ENCODE peak calls at places on chromosomes 16 and 17, in five cellular contexts. A is kidney epithelial cell, P is Calu3, K is AG10803, X is neural crest cell. Z is an unnamed sample.

GRCh38 chr17:8463089-8463488 is 27.4 kb downstream of the NDEL1 start:
- DNase-seq in K (peak; percentile 95), A (no peak), P (no peak), X (no peak), Z (no peak)

GRCh38 chr17:34979153-34979552 is 1.2 kb upstream of the LIG3 start:
- DNase-seq in P (no peak), X (no peak), A (no peak), K (no peak), Z (no peak)

GRCh38 chr16:1871974-1872635 is at the start of gene MEIOB:
- DNase-seq in K (no peak), P (no peak), X (peak; percentile 26), A (no peak), Z (peak; percentile 83)

GRCh38 chr16:81148277-81148676 is 52.1 kb upstream of the GCSH start:
- DNase-seq in X (no peak), P (no peak), A (no peak), K (no peak), Z (no peak)

GRCh38 chr16:27097671-27098275 is 31.0 kb downstream of the C16orf82 start:
- DNase-seq in X (no peak), P (no peak), A (no peak), K (peak; percentile 87), Z (no peak)

GRCh38 chr17:49575524-49576120 is at the start of gene NXPH3:
- DNase-seq in P (peak; percentile 90), K (peak; percentile 49), A (no peak), X (peak; percentile 58), Z (peak; percentile 60)

GRCh38 chr17:37239690-37240344 is 136.0 kb upstream of the C17orf78 start:
- DNase-seq in P (no peak), K (peak; percentile 54), A (no peak), X (no peak), Z (no peak)

GRCh38 chr16:27432600-27432957 is 30.6 kb downstream of the IL21R start:
- DNase-seq in P (no peak), K (peak; percentile 74), A (peak; percentile 65), X (no peak), Z (no peak)

GRCh38 chr16:90048737-90049330 is 28.3 kb downstream of the PRDM7 start:
- DNase-seq in K (no peak), X (no peak), A (no peak), P (no peak), Z (no peak)

GRCh38 chr17:41785876-41786226 is 660 bp downstream of the JUP start:
- DNase-seq in K (no peak), P (peak; percentile 94), A (no peak), X (no peak), Z (no peak)

GRCh38 chr17:1561420-1562177 is 993 bp downstream of the PITPNA start:
- DNase-seq in A (no peak), P (peak; percentile 35), K (no peak), X (peak; percentile 32), Z (no peak)

GRCh38 chr16:57609541-57610401 is 18.7 kb upstream of the ADGRG1 start:
- DNase-seq in X (no peak), A (no peak), K (no peak), P (no peak), Z (no peak)

GRCh38 chr17:33169580-33170285 is 123.4 kb downstream of the ASIC2 start:
- DNase-seq in A (peak; percentile 94), K (peak; percentile 82), P (no peak), X (no peak), Z (no peak)

GRCh38 chr17:39167492-39167891 is 1.5 kb upstream of the ARL5C start:
- DNase-seq in A (no peak), K (peak; percentile 37), P (no peak), X (no peak), Z (no peak)

GRCh38 chr17:62899349-62899748 is 66.7 kb upstream of the TANC2 start:
- DNase-seq in P (no peak), X (no peak), K (no peak), A (no peak), Z (no peak)

GRCh38 chr17:18257747-18258355 is 687 bp downstream of the FLII start:
- DNase-seq in K (peak; percentile 69), A (no peak), P (peak; percentile 66), X (no peak), Z (peak; percentile 41)

GRCh38 chr17:31580331-31581021 is 189.0 kb downstream of the RAB11FIP4 start:
- DNase-seq in X (no peak), P (peak; percentile 74), K (peak; percentile 81), A (no peak), Z (no peak)

GRCh38 chr16:57192146-57192545 is 6.0 kb downstream of the RSPRY1 start:
- DNase-seq in A (no peak), K (no peak), P (no peak), X (no peak), Z (no peak)

GRCh38 chr16:87352818-87353217 is 30.8 kb downstream of the FBXO31 start:
- DNase-seq in A (no peak), K (no peak), P (no peak), X (no peak), Z (no peak)

GRCh38 chr16:86220552-86220951 is 289.8 kb upstream of the FOXF1 start:
- DNase-seq in P (no peak), K (peak; percentile 38), A (no peak), X (no peak), Z (no peak)

GRCh38 chr17:44323359-44324091 is 1.1 kb downstream of the SLC25A39 start:
- DNase-seq in X (no peak), A (no peak), P (no peak), K (no peak), Z (no peak)

GRCh38 chr16:50474138-50474537 is 74.1 kb upstream of the NKD1 start:
- DNase-seq in K (no peak), A (no peak), P (no peak), X (no peak), Z (no peak)

GRCh38 chr16:17277981-17278381 is 192.8 kb downstream of the XYLT1 start:
- DNase-seq in X (peak; percentile 9), K (no peak), P (peak; percentile 54), A (no peak), Z (peak; percentile 46)

GRCh38 chr16:86924537-86924936 is 346.2 kb downstream of the FOXL1 start:
- DNase-seq in K (peak; percentile 61), X (no peak), A (no peak), P (no peak), Z (no peak)

GRCh38 chr17:82644148-82644547 is 4.1 kb downstream of the WDR45B start:
- DNase-seq in X (no peak), K (no peak), P (no peak), A (no peak), Z (no peak)

GRCh38 chr17:82716383-82717181 is at the start of gene FN3KRP:
- DNase-seq in P (peak; percentile 89), X (peak; percentile 77), A (peak; percentile 61), K (peak; percentile 89), Z (peak; percentile 94)

GRCh38 chr16:79751785-79752184 is 151.2 kb upstream of the MAF start:
- DNase-seq in A (no peak), P (no peak), X (no peak), K (no peak), Z (no peak)

GRCh38 chr16:85613609-85614337 is 651 bp downstream of the GSE1 start:
- DNase-seq in P (peak; percentile 69), A (no peak), K (no peak), X (no peak), Z (peak; percentile 97)

GRCh38 chr17:81870155-81870977 is 771 bp downstream of the ARHGDIA start:
- DNase-seq in K (peak; percentile 45), A (no peak), X (no peak), P (peak; percentile 34), Z (peak; percentile 36)

GRCh38 chr16:2061023-2061422 is 13.2 kb downstream of the TSC2 start:
- DNase-seq in K (no peak), X (no peak), A (no peak), P (no peak), Z (no peak)

GRCh38 chr16:22681551-22681880 is 132.4 kb upstream of the HS3ST2 start:
- DNase-seq in P (no peak), K (no peak), X (no peak), A (no peak), Z (no peak)

GRCh38 chr17:6568186-6568758 is 11.9 kb upstream of the PITPNM3 start:
- DNase-seq in A (no peak), X (no peak), P (no peak), K (no peak), Z (no peak)

GRCh38 chr17:18377437-18378204 is at the start of gene EVPLL:
- DNase-seq in A (peak; percentile 31), P (peak; percentile 74), K (peak; percentile 30), X (no peak), Z (peak; percentile 28)

GRCh38 chr17:79738643-79739042 is 7.9 kb downstream of the ENPP7 start:
- DNase-seq in K (no peak), X (no peak), P (no peak), A (no peak), Z (no peak)

GRCh38 chr16:3508736-3509135 is 7.9 kb downstream of the CLUAP1 start:
- DNase-seq in P (no peak), X (no peak), A (no peak), K (no peak), Z (no peak)

GRCh38 chr17:68204736-68205135 is 43.1 kb upstream of the AMZ2 start:
- DNase-seq in X (no peak), A (no peak), K (no peak), P (no peak), Z (no peak)

GRCh38 chr17:10879110-10879509 is 41.2 kb upstream of the PIRT start:
- DNase-seq in P (peak; percentile 4), X (peak; percentile 31), A (no peak), K (no peak), Z (no peak)

GRCh38 chr16:61936522-61936921 is 99.7 kb downstream of the CDH8 start:
- DNase-seq in K (no peak), P (no peak), X (no peak), A (no peak), Z (no peak)
- TF ChIP-seq CTCF in K (peak; percentile 7), P (no peak), X (peak; percentile 65), A (peak; percentile 46), Z (peak; percentile 26)

DNA sequence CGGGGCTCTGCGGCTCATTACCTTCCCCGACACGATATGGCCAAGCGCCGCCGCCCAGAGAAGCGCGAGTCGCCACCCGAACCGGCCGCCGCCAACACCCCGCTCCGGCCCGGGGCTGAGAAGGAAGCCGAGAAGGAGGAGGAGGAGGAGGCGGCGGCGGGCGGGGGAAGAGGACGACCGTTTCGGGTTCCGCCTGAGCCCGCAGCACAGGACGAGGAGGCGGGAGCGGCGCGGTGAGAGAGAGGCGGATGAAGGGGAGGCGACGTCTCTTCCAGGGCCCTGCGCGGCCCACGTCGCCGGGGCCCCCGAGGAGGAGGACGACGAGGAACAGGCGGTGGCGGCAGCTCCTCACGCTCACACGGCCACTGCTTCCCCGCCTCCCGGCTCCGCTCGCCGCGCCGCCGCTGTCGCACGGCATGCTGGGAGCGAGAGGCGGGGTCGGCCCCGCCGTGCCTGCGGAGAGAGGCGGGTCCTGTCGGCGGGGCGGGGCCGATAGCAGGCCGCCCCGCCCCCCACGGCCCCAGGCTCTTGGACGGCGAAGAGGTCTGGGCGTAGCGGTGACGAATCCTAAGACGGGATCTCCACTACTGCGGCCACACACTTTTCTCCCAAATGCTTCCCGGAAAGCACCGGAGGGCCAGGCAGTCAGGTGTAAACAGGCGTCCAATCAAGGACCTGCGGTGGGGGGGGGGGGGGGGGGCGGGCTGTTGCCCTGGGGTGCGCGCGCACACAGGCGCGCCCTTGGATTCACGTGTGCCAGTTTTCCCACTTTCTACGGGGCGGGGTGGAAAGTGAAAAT is 97.3 kb upstream of the METTL9 start:
- DNase-seq in P (peak; percentile 96), X (peak; percentile 92), K (peak; percentile 87), A (peak; percentile 99), Z (peak; percentile 98)
- TF ChIP-seq CTCF in P (no peak), X (no peak), K (no peak), A (no peak), Z (no peak)

GRCh38 chr17:75693500-75694481 is 26.7 kb downstream of the SAP30BP start:
- DNase-seq in K (peak; percentile 98), X (no peak), P (peak; percentile 30), A (no peak), Z (peak; percentile 91)
- TF ChIP-seq CTCF in K (peak; percentile 49), X (no peak), P (no peak), A (no peak), Z (peak; percentile 17)

GRCh38 chr16:83878838-83879237 is 20.1 kb upstream of the MLYCD start:
- DNase-seq in A (no peak), X (peak; percentile 22), P (peak; percentile 39), K (peak; percentile 64), Z (no peak)
- TF ChIP-seq CTCF in A (peak; percentile 55), X (peak; percentile 71), P (peak; percentile 49), K (peak; percentile 73), Z (peak; percentile 48)

Z was measured in BE2C.